ENCODE peak calls at places on chromosomes 5 and 9, in six cellular contexts. T is HepG2, F is HCT116, R is T47D, U is SK-N-SH, P is H1. Q is an unnamed sample.

GRCh38 chr9:133506653-133507038 is 18.1 kb downstream of the MYMK start:
- DNase-seq in T (peak; percentile 98), F (no peak), R (peak; percentile 28), U (peak; percentile 50), P (no peak), Q (peak; percentile 69)

GRCh38 chr5:130652178-130652577 is 512.9 kb downstream of the HINT1 start:
- DNase-seq in T (no peak), F (peak; percentile 21), R (no peak), U (no peak), P (no peak), Q (no peak)

GRCh38 chr5:81779125-81779934 is 28.4 kb upstream of the SSBP2 start:
- DNase-seq in T (no peak), F (no peak), R (peak; percentile 69), U (peak; percentile 27), P (no peak), Q (peak; percentile 46)

GRCh38 chr5:36569456-36569855 is 37.0 kb upstream of the SLC1A3 start:
- DNase-seq in T (no peak), F (no peak), R (no peak), U (no peak), P (no peak), Q (no peak)

GRCh38 chr5:142906863-142907671 is 136.9 kb downstream of the ARHGAP26 start:
- DNase-seq in T (no peak), F (no peak), R (no peak), U (no peak), P (no peak), Q (no peak)

GRCh38 chr9:128286435-128286834 is 10.4 kb downstream of the SWI5 start:
- DNase-seq in T (no peak), F (no peak), R (no peak), U (no peak), P (no peak), Q (no peak)

GRCh38 chr5:55853818-55854217 is 2.7 kb downstream of the IL31RA start:
- DNase-seq in T (no peak), F (no peak), R (no peak), U (no peak), P (no peak), Q (no peak)

GRCh38 chr5:181223041-181223728 is at the start of gene TRIM41:
- DNase-seq in T (peak; percentile 96), F (peak; percentile 96), R (peak; percentile 99), U (peak; percentile 89), P (peak; percentile 97), Q (peak; percentile 81)

GRCh38 chr5:6728011-6728794 is 15.0 kb downstream of the TENT4A start:
- DNase-seq in T (no peak), F (no peak), R (no peak), U (peak; percentile 57), P (no peak), Q (no peak)

GRCh38 chr5:15791859-15792258 is 291.9 kb downstream of the FBXL7 start:
- DNase-seq in T (no peak), F (no peak), R (no peak), U (no peak), P (no peak), Q (no peak)

GRCh38 chr5:78666041-78666444 is 17.5 kb upstream of the LHFPL2 start:
- DNase-seq in T (peak; percentile 28), F (no peak), R (no peak), U (no peak), P (no peak), Q (no peak)

GRCh38 chr5:148372331-148372730 is 11.4 kb upstream of the FBXO38 start:
- DNase-seq in T (no peak), F (no peak), R (no peak), U (no peak), P (no peak), Q (no peak)

GRCh38 chr9:77879344-77880089 is 152.1 kb downstream of the GNAQ start:
- DNase-seq in T (no peak), F (peak; percentile 31), R (peak; percentile 25), U (no peak), P (no peak), Q (no peak)

GRCh38 chr5:137737349-137738256 is 1.7 kb upstream of the KLHL3 start:
- DNase-seq in T (no peak), F (no peak), R (no peak), U (no peak), P (no peak), Q (no peak)

GRCh38 chr5:91079037-91079436 is 304.1 kb downstream of the ARRDC3 start:
- DNase-seq in T (no peak), F (no peak), R (peak; percentile 38), U (no peak), P (no peak), Q (no peak)

GRCh38 chr5:58887721-58888409 is 305.0 kb downstream of the RAB3C start:
- DNase-seq in T (no peak), F (no peak), R (no peak), U (no peak), P (no peak), Q (no peak)

GRCh38 chr9:133195029-133195428 is 14.0 kb downstream of the OBP2B start:
- DNase-seq in T (no peak), F (no peak), R (no peak), U (no peak), P (no peak), Q (no peak)

GRCh38 chr5:139245637-139246335 is 47.6 kb upstream of the SIL1 start:
- DNase-seq in T (no peak), F (no peak), R (peak; percentile 19), U (no peak), P (no peak), Q (no peak)

GRCh38 chr9:79765466-79765865 is 193.7 kb downstream of the TLE4 start:
- DNase-seq in T (no peak), F (no peak), R (peak; percentile 6), U (no peak), P (no peak), Q (no peak)

GRCh38 chr5:40914835-40915234 is 5.5 kb downstream of the C7 start:
- DNase-seq in T (no peak), F (no peak), R (no peak), U (no peak), P (no peak), Q (no peak)

GRCh38 chr9:33113799-33114547 is 37.5 kb upstream of the SMU1 start:
- DNase-seq in T (no peak), F (no peak), R (no peak), U (no peak), P (no peak), Q (no peak)

GRCh38 chr9:134215395-134215708 is 51.0 kb upstream of the RNU6ATAC start:
- DNase-seq in T (no peak), F (no peak), R (no peak), U (peak; percentile 43), P (no peak), Q (no peak)

GRCh38 chr9:78032599-78033457 is 1.2 kb upstream of the GNAQ start:
- DNase-seq in T (no peak), F (no peak), R (peak; percentile 52), U (no peak), P (no peak), Q (no peak)

GRCh38 chr5:140565780-140566095 is 1.1 kb downstream of the SLC35A4 start:
- DNase-seq in T (no peak), F (no peak), R (no peak), U (no peak), P (no peak), Q (no peak)

GRCh38 chr5:59583810-59584562 is 309.5 kb downstream of the PDE4D start:
- DNase-seq in T (no peak), F (no peak), R (peak; percentile 40), U (no peak), P (no peak), Q (no peak)

GRCh38 chr5:157506981-157507780 is 47.2 kb downstream of the NIPAL4 start:
- DNase-seq in T (no peak), F (no peak), R (no peak), U (no peak), P (no peak), Q (no peak)

GRCh38 chr5:173633304-173633703 is 16.9 kb upstream of the BOD1 start:
- DNase-seq in T (no peak), F (no peak), R (no peak), U (no peak), P (no peak), Q (no peak)

GRCh38 chr9:110099236-110099741 is 108.7 kb downstream of the C9orf152 start:
- DNase-seq in T (no peak), F (no peak), R (no peak), U (peak; percentile 50), P (no peak), Q (no peak)

GRCh38 chr9:127545196-127546124 is 66.6 kb upstream of the STXBP1 start:
- DNase-seq in T (peak; percentile 96), F (no peak), R (peak; percentile 95), U (no peak), P (no peak), Q (peak; percentile 32)

GRCh38 chr5:151040211-151040747 is 19.9 kb downstream of the GPX3 start:
- DNase-seq in T (peak; percentile 78), F (peak; percentile 43), R (no peak), U (no peak), P (no peak), Q (no peak)

DNA sequence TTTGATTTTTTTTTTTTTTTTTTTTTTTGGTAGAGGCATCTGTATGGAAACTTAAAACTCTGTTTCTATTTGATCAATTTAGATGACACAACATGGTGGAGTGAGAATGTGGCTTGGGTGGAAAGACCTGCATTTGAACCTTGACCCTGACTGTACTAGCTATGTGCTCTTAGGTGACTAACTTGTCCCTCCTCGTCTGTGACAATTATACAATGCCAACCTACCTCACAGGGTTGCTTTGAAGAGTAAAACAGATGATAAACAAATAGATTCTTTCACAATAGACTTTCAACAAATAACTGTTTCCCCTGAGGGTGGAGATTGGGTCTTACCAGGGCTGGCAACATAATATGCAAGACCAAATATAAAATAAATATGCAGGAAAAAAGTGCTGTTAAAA is 109.3 kb downstream of the CRB2 start:
- DNase-seq in T (peak; percentile 98), F (no peak), R (peak; percentile 30), U (no peak), P (no peak), Q (no peak)
- TF ChIP-seq JUND in T (no peak), F (no peak), R (no peak), U (no peak), P (no peak), Q (no peak)

DNA sequence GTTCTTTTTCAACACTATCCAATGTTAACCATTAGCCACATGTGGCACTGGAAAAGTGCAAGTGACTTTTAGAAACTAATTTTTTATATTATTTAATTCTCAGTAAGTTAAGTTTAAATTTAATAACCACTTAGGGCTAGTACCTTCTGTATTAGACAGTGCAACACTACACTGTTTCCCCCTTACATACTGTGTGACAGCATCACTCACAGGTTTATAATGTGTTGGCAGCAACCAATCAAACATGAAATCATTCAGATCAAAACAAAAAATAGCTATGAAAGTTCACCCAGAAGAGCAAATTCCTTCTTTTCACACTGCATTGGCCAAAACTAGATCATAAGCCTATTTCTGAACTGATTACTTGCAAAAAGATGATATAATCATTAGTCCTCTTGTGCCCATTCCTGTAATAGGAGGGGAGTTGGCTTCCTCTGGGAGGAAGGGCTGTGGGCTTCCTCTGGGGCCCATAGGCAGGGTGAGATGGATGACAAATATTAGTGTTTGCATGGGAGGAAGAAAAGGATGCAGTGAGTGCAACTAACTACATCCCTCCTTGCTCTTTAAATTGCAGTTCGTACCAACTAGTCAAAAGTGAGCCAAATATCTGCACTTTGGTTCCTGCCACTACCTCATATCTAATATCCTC is 708.1 kb upstream of the RGMB start:
- DNase-seq in T (no peak), F (no peak), R (no peak), U (no peak), P (no peak), Q (no peak)
- TF ChIP-seq JUND in T (no peak), F (no peak), R (no peak), U (no peak), P (no peak), Q (no peak)

GRCh38 chr5:89120719-89121118 is 237.7 kb upstream of the MEF2C start:
- DNase-seq in T (no peak), F (no peak), R (peak; percentile 2), U (no peak), P (no peak), Q (no peak)
- TF ChIP-seq JUND in T (no peak), F (no peak), R (no peak), U (no peak), P (no peak), Q (no peak)

GRCh38 chr5:5154733-5155132 is 14.6 kb downstream of the ADAMTS16 start:
- DNase-seq in T (no peak), F (no peak), R (no peak), U (no peak), P (no peak), Q (no peak)
- TF ChIP-seq JUND in T (no peak), F (no peak), R (no peak), U (no peak), P (no peak), Q (no peak)

Q was measured in K562.